ENCODE peak calls at places on chromosomes 4 and X, in seven cellular contexts. Z is Karpas-422; S is upper lobe of right lung; E is BJ; I is CD8-positive, alpha-beta T cell; F is fibroblast of lung; H is lung. C is an unnamed sample. For H3K27me3, the result is how much of the 10 kb centered on the place peaks cover.

GRCh38 chr4:61520688-61521160 is 320.6 kb downstream of the ADGRL3 start:
- DNase-seq in Z (no peak), S (no peak), E (no peak), I (no peak), F (peak), H (no peak), C (no peak)

GRCh38 chr4:3451956-3452355 is 10.2 kb downstream of the HGFAC start:
- DNase-seq in Z (no peak), S (no peak), E (peak), I (no peak), F (peak), H (no peak), C (peak)

GRCh38 chrX:45164021-45164621 is 36.6 kb downstream of the DIPK2B start:
- DNase-seq in Z (no peak), S (no peak), E (no peak), I (no peak), F (peak), H (no peak), C (no peak)

GRCh38 chr4:54226399-54227260 is 2.5 kb upstream of the PDGFRA start:
- DNase-seq in Z (no peak), S (peak), E (no peak), I (no peak), F (peak), H (peak), C (peak)

GRCh38 chrX:1597345-1598020 is 6.1 kb downstream of the AKAP17A start:
- DNase-seq in Z (no peak), S (peak), E (no peak), I (no peak), F (no peak), H (no peak), C (no peak)

GRCh38 chrX:69263421-69263820 is 98.2 kb upstream of the PJA1 start:
- DNase-seq in Z (no peak), S (no peak), E (no peak), I (no peak), F (no peak), H (no peak), C (no peak)

GRCh38 chrX:29728639-29729038 is 486.7 kb upstream of the MAGEB2 start:
- DNase-seq in Z (no peak), S (no peak), E (no peak), I (no peak), F (peak), H (no peak), C (peak)

GRCh38 chr4:7121861-7122653 is 54.2 kb upstream of the GRPEL1 start:
- DNase-seq in Z (no peak), S (no peak), E (no peak), I (no peak), F (no peak), H (no peak), C (no peak)

GRCh38 chrX:108447303-108447702 is 7.7 kb downstream of the COL4A5 start:
- DNase-seq in Z (no peak), S (no peak), E (no peak), I (no peak), F (peak), H (no peak), C (no peak)

GRCh38 chr4:42341518-42342026 is 55.7 kb upstream of the SHISA3 start:
- DNase-seq in Z (no peak), S (no peak), E (no peak), I (no peak), F (peak), H (no peak), C (no peak)

GRCh38 chr4:121741751-121742150 is 23.2 kb downstream of the SMIM43 start:
- DNase-seq in Z (no peak), S (no peak), E (no peak), I (no peak), F (peak), H (no peak), C (no peak)

GRCh38 chr4:146776691-146777090 is 138.0 kb downstream of the POU4F2 start:
- DNase-seq in Z (no peak), S (peak), E (no peak), I (no peak), F (no peak), H (no peak), C (no peak)

GRCh38 chr4:77913353-77913752 is 50.7 kb downstream of the MRPL1 start:
- DNase-seq in Z (no peak), S (no peak), E (no peak), I (no peak), F (no peak), H (no peak), C (no peak)

GRCh38 chrX:20527458-20528099 is 260.9 kb upstream of the RPS6KA3 start:
- DNase-seq in Z (peak), S (no peak), E (no peak), I (no peak), F (peak), H (no peak), C (no peak)

GRCh38 chr4:92847046-92847445 is 543.3 kb downstream of the GRID2 start:
- DNase-seq in Z (no peak), S (no peak), E (no peak), I (no peak), F (no peak), H (no peak), C (no peak)

GRCh38 chrX:115147220-115147619 is 42.0 kb upstream of the RBMXL3 start:
- DNase-seq in Z (peak), S (no peak), E (no peak), I (no peak), F (peak), H (no peak), C (no peak)

GRCh38 chr4:128573781-128574508 is 235.6 kb upstream of the JADE1 start:
- DNase-seq in Z (no peak), S (no peak), E (peak), I (no peak), F (no peak), H (no peak), C (peak)

GRCh38 chrX:74249963-74250362 is 54.0 kb upstream of the ZCCHC13 start:
- DNase-seq in Z (no peak), S (no peak), E (no peak), I (no peak), F (no peak), H (no peak), C (no peak)

GRCh38 chr4:8683462-8683861 is 90.9 kb downstream of the CPZ start:
- DNase-seq in Z (no peak), S (peak), E (no peak), I (no peak), F (no peak), H (no peak), C (no peak)
- H3K27me3 ChIP-seq in Z (under half), S (under half), E (under half), I (under half), F (under half), H (under half), C (under half)

GRCh38 chr4:65669981-65670330 is 333 bp downstream of the EPHA5 start:
- DNase-seq in Z (no peak), S (no peak), E (no peak), I (no peak), F (no peak), H (no peak), C (no peak)
- H3K27me3 ChIP-seq in Z (under half), S (half or more), E (under half), I (under half), F (under half), H (under half), C (under half)

GRCh38 chrX:24761306-24761705 is 67.6 kb downstream of the POLA1 start:
- DNase-seq in Z (no peak), S (no peak), E (no peak), I (no peak), F (peak), H (no peak), C (no peak)
- H3K27me3 ChIP-seq in Z (under half), S (under half), E (under half), I (under half), F (under half), H (under half), C (under half)

DNA sequence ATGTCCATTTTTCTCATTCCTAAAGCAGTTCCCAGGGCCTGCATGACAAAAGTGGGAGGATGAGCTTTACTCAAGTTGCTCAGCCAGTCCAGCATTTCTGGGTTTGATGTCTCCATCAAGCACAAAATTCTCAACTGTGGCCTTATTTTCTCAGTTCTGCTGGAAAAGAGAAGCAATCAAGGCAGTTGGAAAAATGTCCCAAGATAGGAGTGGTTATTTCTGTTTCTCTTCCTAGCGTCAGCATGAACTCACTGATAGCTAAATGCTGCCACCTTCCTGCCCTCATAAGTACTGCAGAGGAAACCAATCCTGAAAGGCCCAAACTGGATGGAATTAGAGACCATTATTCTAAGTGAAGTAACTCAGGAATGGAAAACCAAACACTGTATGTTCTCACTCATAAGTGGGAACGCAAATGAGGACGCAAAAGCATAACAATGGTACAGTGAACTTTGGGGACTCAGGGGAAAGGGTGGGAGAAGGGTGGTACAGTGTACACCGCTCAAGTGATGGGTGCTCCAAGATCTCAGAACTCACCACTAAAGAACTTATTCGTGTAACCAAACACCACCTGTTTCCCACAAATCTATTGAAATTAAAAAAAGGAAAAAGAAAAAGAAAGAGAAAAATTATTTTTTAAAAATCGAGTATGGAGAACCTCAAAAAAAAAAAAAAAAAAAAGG is 29.6 kb downstream of the ADH7 start:
- DNase-seq in Z (peak), S (no peak), E (no peak), I (peak), F (peak), H (peak), C (peak)
- H3K27me3 ChIP-seq in Z (under half), S (under half), E (under half), I (under half), F (under half), H (under half), C (under half)

GRCh38 chrX:153413731-153414130 is 2.5 kb downstream of the ZFP92 start:
- DNase-seq in Z (no peak), S (no peak), E (no peak), I (no peak), F (no peak), H (no peak), C (no peak)

GRCh38 chrX:153417637-153418036 is 6.4 kb downstream of the ZFP92 start:
- DNase-seq in Z (no peak), S (no peak), E (no peak), I (no peak), F (no peak), H (no peak), C (no peak)

GRCh38 chrX:153414838-153415552 is 3.7 kb downstream of the ZFP92 start:
- DNase-seq in Z (no peak), S (peak), E (no peak), I (no peak), F (peak), H (no peak), C (no peak)

GRCh38 chrX:153412746-153413720 is 1.8 kb downstream of the ZFP92 start:
- DNase-seq in Z (no peak), S (no peak), E (no peak), I (no peak), F (peak), H (no peak), C (no peak)

DNA sequence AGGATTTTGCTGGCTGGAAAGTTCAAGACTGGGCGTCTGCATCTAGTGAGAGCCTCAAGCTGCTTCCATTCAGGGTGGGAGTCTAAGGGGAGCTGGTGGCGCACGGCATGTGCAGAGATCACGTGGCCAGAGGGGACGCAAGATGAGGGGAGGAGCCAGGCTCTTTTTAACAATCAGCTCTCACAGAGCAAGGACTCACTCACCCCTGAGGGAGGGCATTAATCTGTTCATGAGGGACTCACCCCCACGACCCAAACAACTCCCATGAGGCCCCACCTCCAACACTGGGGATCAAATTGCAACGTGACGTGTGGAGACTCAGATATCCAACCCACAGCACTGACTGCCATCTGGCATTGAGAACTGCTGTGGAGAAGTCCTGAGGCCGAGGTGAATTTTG is 5.5 kb downstream of the ZFP92 start:
- DNase-seq in Z (peak), S (no peak), E (no peak), I (no peak), F (no peak), H (no peak), C (no peak)
- H3K27me3 ChIP-seq in Z (under half), S (under half), E (under half), I (under half), F (under half), H (under half), C (under half)

GRCh38 chr4:102416765-102417164 is 71.5 kb upstream of the SLC39A8 start:
- DNase-seq in Z (no peak), S (no peak), E (no peak), I (no peak), F (no peak), H (no peak), C (no peak)
- H3K27me3 ChIP-seq in Z (under half), S (under half), E (under half), I (under half), F (under half), H (under half), C (under half)

DNA sequence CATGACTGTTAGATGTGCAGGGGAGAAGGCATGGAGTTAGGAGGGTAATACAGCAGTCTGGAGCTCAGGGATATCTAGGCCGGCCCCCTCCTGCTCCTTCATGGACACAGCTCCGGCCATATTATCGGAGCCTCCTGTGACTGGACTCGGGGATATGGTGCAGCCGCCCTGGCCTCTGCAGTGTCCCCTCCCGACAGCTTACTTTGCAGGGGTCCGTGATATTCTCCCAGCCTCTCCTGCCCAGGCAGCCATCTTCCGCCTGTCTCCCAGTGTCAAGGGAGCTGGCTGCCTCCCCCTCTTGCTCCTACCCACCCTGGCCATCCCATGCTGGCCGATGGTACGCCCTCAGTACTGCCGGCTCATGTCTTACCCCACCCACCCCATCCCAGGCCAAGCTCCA is 19.9 kb upstream of the RNF4 start:
- DNase-seq in Z (no peak), S (peak), E (no peak), I (no peak), F (no peak), H (no peak), C (no peak)
- H3K27me3 ChIP-seq in Z (under half), S (under half), E (under half), I (under half), F (under half), H (under half), C (under half)

DNA sequence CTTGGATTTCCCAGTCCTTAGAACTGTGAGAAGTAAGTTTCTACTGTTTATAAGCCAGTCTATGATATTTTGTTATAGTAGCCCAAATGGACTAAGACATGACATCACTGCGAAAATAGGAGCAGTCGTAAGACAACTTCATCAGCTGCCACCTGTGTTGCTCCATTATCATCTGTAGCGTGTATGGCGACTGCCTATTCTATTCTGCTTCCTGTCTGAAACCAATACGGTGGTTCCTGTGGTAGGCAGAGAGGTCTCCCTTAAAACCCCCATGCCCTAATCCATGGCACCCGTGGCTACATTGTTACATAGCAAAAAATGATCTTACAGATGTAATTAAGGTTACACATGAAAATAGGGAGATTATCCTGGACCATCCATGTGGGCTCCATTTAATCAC is 105.4 kb upstream of the FAT1 start:
- DNase-seq in Z (no peak), S (no peak), E (no peak), I (no peak), F (no peak), H (no peak), C (no peak)
- H3K27me3 ChIP-seq in Z (under half), S (under half), E (under half), I (under half), F (under half), H (under half), C (under half)

GRCh38 chr4:107712236-107712635 is 7.8 kb downstream of the PAPSS1 start:
- DNase-seq in Z (no peak), S (no peak), E (no peak), I (no peak), F (no peak), H (no peak), C (no peak)
- H3K27me3 ChIP-seq in Z (under half), S (under half), E (under half), I (under half), F (under half), H (under half), C (under half)